ENCODE peak calls at places on chromosome 7, in six cellular contexts. One of them, this sample, is unnamed.

GRCh38 chr7:71626206-71626605 is 494.3 kb downstream of the GALNT17 start:
- DNase-seq in pancreas: no peak
- DNase-seq in AG09309: no peak
- DNase-seq in skeletal muscle cell: no peak
- DNase-seq in SK-N-MC: no peak
- DNase-seq in ascending aorta: no peak
- DNase-seq in this sample: peak; percentile 66

GRCh38 chr7:124720195-124720594 is 45.4 kb downstream of the GPR37 start:
- DNase-seq in pancreas: no peak
- DNase-seq in AG09309: no peak
- DNase-seq in skeletal muscle cell: no peak
- DNase-seq in SK-N-MC: no peak
- DNase-seq in ascending aorta: no peak
- DNase-seq in this sample: no peak

GRCh38 chr7:142542938-142543337 is 206.3 kb upstream of the PRSS1 start:
- DNase-seq in pancreas: no peak
- DNase-seq in AG09309: no peak
- DNase-seq in skeletal muscle cell: peak; percentile 27
- DNase-seq in SK-N-MC: no peak
- DNase-seq in ascending aorta: no peak
- DNase-seq in this sample: no peak

GRCh38 chr7:55073051-55073511 is 54.3 kb downstream of the EGFR start:
- DNase-seq in pancreas: no peak
- DNase-seq in AG09309: no peak
- DNase-seq in skeletal muscle cell: no peak
- DNase-seq in SK-N-MC: no peak
- DNase-seq in ascending aorta: no peak
- DNase-seq in this sample: no peak

GRCh38 chr7:103343758-103344452 is 662 bp downstream of the DNAJC2 start:
- DNase-seq in pancreas: peak; percentile 16
- DNase-seq in AG09309: no peak
- DNase-seq in skeletal muscle cell: no peak
- DNase-seq in SK-N-MC: no peak
- DNase-seq in ascending aorta: no peak
- DNase-seq in this sample: no peak

GRCh38 chr7:93171606-93172226 is 23.5 kb upstream of the SAMD9L start:
- DNase-seq in pancreas: no peak
- DNase-seq in AG09309: no peak
- DNase-seq in skeletal muscle cell: no peak
- DNase-seq in SK-N-MC: no peak
- DNase-seq in ascending aorta: no peak
- DNase-seq in this sample: no peak

GRCh38 chr7:126657599-126658358 is 595.0 kb downstream of the GRM8 start:
- DNase-seq in pancreas: no peak
- DNase-seq in AG09309: no peak
- DNase-seq in skeletal muscle cell: no peak
- DNase-seq in SK-N-MC: no peak
- DNase-seq in ascending aorta: no peak
- DNase-seq in this sample: no peak

GRCh38 chr7:23468721-23469149 is 1.6 kb downstream of the IGF2BP3 start:
- DNase-seq in pancreas: no peak
- DNase-seq in AG09309: no peak
- DNase-seq in skeletal muscle cell: no peak
- DNase-seq in SK-N-MC: no peak
- DNase-seq in ascending aorta: no peak
- DNase-seq in this sample: no peak

GRCh38 chr7:151088856-151089699 is 2.8 kb downstream of the AGAP3 start:
- DNase-seq in pancreas: peak; percentile 72
- DNase-seq in AG09309: no peak
- DNase-seq in skeletal muscle cell: no peak
- DNase-seq in SK-N-MC: no peak
- DNase-seq in ascending aorta: peak; percentile 84
- DNase-seq in this sample: peak; percentile 83

GRCh38 chr7:291302-292092 is 1.5 kb downstream of the FOXL3 start:
- DNase-seq in pancreas: no peak
- DNase-seq in AG09309: no peak
- DNase-seq in skeletal muscle cell: no peak
- DNase-seq in SK-N-MC: no peak
- DNase-seq in ascending aorta: peak; percentile 49
- DNase-seq in this sample: no peak

GRCh38 chr7:1197997-1198632 is 34.6 kb upstream of the UNCX start:
- DNase-seq in pancreas: no peak
- DNase-seq in AG09309: peak; percentile 73
- DNase-seq in skeletal muscle cell: peak; percentile 69
- DNase-seq in SK-N-MC: peak; percentile 18
- DNase-seq in ascending aorta: no peak
- DNase-seq in this sample: no peak

GRCh38 chr7:157881062-157881771 is 544.4 kb downstream of the DNAJB6 start:
- DNase-seq in pancreas: no peak
- DNase-seq in AG09309: no peak
- DNase-seq in skeletal muscle cell: no peak
- DNase-seq in SK-N-MC: no peak
- DNase-seq in ascending aorta: no peak
- DNase-seq in this sample: no peak

GRCh38 chr7:2034291-2035201 is 198.2 kb downstream of the MAD1L1 start:
- DNase-seq in pancreas: no peak
- DNase-seq in AG09309: no peak
- DNase-seq in skeletal muscle cell: no peak
- DNase-seq in SK-N-MC: no peak
- DNase-seq in ascending aorta: peak; percentile 24
- DNase-seq in this sample: no peak

GRCh38 chr7:31437466-31437865 is 76.4 kb upstream of the ITPRID1 start:
- DNase-seq in pancreas: no peak
- DNase-seq in AG09309: no peak
- DNase-seq in skeletal muscle cell: no peak
- DNase-seq in SK-N-MC: no peak
- DNase-seq in ascending aorta: no peak
- DNase-seq in this sample: no peak

GRCh38 chr7:23337374-23337773 is 38.2 kb downstream of the MALSU1 start:
- DNase-seq in pancreas: no peak
- DNase-seq in AG09309: no peak
- DNase-seq in skeletal muscle cell: no peak
- DNase-seq in SK-N-MC: no peak
- DNase-seq in ascending aorta: no peak
- DNase-seq in this sample: no peak

GRCh38 chr7:72152171-72153131 is 259.7 kb downstream of the CALN1 start:
- DNase-seq in pancreas: peak; percentile 29
- DNase-seq in AG09309: no peak
- DNase-seq in skeletal muscle cell: no peak
- DNase-seq in SK-N-MC: no peak
- DNase-seq in ascending aorta: no peak
- DNase-seq in this sample: no peak

GRCh38 chr7:130927564-130927963 is 193.6 kb upstream of the KLF14 start:
- DNase-seq in pancreas: no peak
- DNase-seq in AG09309: no peak
- DNase-seq in skeletal muscle cell: no peak
- DNase-seq in SK-N-MC: no peak
- DNase-seq in ascending aorta: no peak
- DNase-seq in this sample: no peak

GRCh38 chr7:118220583-118220982 is 3.9 kb upstream of the ANKRD7 start:
- DNase-seq in pancreas: no peak
- DNase-seq in AG09309: no peak
- DNase-seq in skeletal muscle cell: no peak
- DNase-seq in SK-N-MC: no peak
- DNase-seq in ascending aorta: no peak
- DNase-seq in this sample: no peak

GRCh38 chr7:34849966-34850365 is 187.3 kb downstream of the DPY19L1 start:
- DNase-seq in pancreas: no peak
- DNase-seq in AG09309: no peak
- DNase-seq in skeletal muscle cell: no peak
- DNase-seq in SK-N-MC: no peak
- DNase-seq in ascending aorta: no peak
- DNase-seq in this sample: no peak

GRCh38 chr7:41156268-41156667 is 546.6 kb downstream of the INHBA start:
- DNase-seq in pancreas: no peak
- DNase-seq in AG09309: no peak
- DNase-seq in skeletal muscle cell: no peak
- DNase-seq in SK-N-MC: no peak
- DNase-seq in ascending aorta: no peak
- DNase-seq in this sample: no peak

GRCh38 chr7:110962374-110962773 is 128.6 kb upstream of the LRRN3 start:
- DNase-seq in pancreas: no peak
- DNase-seq in AG09309: no peak
- DNase-seq in skeletal muscle cell: no peak
- DNase-seq in SK-N-MC: no peak
- DNase-seq in ascending aorta: no peak
- DNase-seq in this sample: no peak

GRCh38 chr7:30286749-30287148 is 2.4 kb downstream of the ZNRF2 start:
- DNase-seq in pancreas: no peak
- DNase-seq in AG09309: no peak
- DNase-seq in skeletal muscle cell: no peak
- DNase-seq in SK-N-MC: no peak
- DNase-seq in ascending aorta: no peak
- DNase-seq in this sample: no peak

GRCh38 chr7:112648781-112649180 is 141.4 kb downstream of the TMEM168 start:
- DNase-seq in pancreas: no peak
- DNase-seq in AG09309: no peak
- DNase-seq in skeletal muscle cell: no peak
- DNase-seq in SK-N-MC: no peak
- DNase-seq in ascending aorta: no peak
- DNase-seq in this sample: no peak

GRCh38 chr7:142859829-142860228 is 5.0 kb downstream of the EPHB6 start:
- DNase-seq in pancreas: no peak
- DNase-seq in AG09309: no peak
- DNase-seq in skeletal muscle cell: peak; percentile 55
- DNase-seq in SK-N-MC: no peak
- DNase-seq in ascending aorta: no peak
- DNase-seq in this sample: no peak

GRCh38 chr7:3042861-3043489 is 692 bp downstream of the CARD11 start:
- DNase-seq in pancreas: no peak
- DNase-seq in AG09309: no peak
- DNase-seq in skeletal muscle cell: no peak
- DNase-seq in SK-N-MC: no peak
- DNase-seq in ascending aorta: no peak
- DNase-seq in this sample: no peak

GRCh38 chr7:2474224-2474623 is 2.0 kb downstream of the GRIFIN start:
- DNase-seq in pancreas: no peak
- DNase-seq in AG09309: no peak
- DNase-seq in skeletal muscle cell: no peak
- DNase-seq in SK-N-MC: no peak
- DNase-seq in ascending aorta: no peak
- DNase-seq in this sample: no peak

GRCh38 chr7:87510430-87510875 is 35.0 kb upstream of the ABCB4 start:
- DNase-seq in pancreas: no peak
- DNase-seq in AG09309: no peak
- DNase-seq in skeletal muscle cell: no peak
- DNase-seq in SK-N-MC: no peak
- DNase-seq in ascending aorta: no peak
- DNase-seq in this sample: no peak

GRCh38 chr7:149729586-149729982 is 43.8 kb downstream of the ZNF467 start:
- DNase-seq in pancreas: no peak
- DNase-seq in AG09309: no peak
- DNase-seq in skeletal muscle cell: no peak
- DNase-seq in SK-N-MC: no peak
- DNase-seq in ascending aorta: no peak
- DNase-seq in this sample: no peak
- H3K4me3 ChIP-seq in pancreas: no peak overlapping the region
- H3K4me3 ChIP-seq in AG09309: no peak overlapping the region
- H3K4me3 ChIP-seq in skeletal muscle cell: no peak overlapping the region
- H3K4me3 ChIP-seq in SK-N-MC: no peak overlapping the region
- H3K4me3 ChIP-seq in ascending aorta: no peak overlapping the region
- H3K4me3 ChIP-seq in this sample: no peak overlapping the region

GRCh38 chr7:138666385-138666784 is 34.8 kb downstream of the SVOPL start:
- DNase-seq in pancreas: no peak
- DNase-seq in AG09309: no peak
- DNase-seq in skeletal muscle cell: no peak
- DNase-seq in SK-N-MC: no peak
- DNase-seq in ascending aorta: no peak
- DNase-seq in this sample: peak; percentile 58

GRCh38 chr7:138667535-138667934 is 33.6 kb downstream of the SVOPL start:
- DNase-seq in pancreas: no peak
- DNase-seq in AG09309: no peak
- DNase-seq in skeletal muscle cell: no peak
- DNase-seq in SK-N-MC: no peak
- DNase-seq in ascending aorta: no peak
- DNase-seq in this sample: no peak

GRCh38 chr7:138663741-138664710 is 37.1 kb downstream of the SVOPL start:
- DNase-seq in pancreas: no peak
- DNase-seq in AG09309: no peak
- DNase-seq in skeletal muscle cell: peak; percentile 0
- DNase-seq in SK-N-MC: no peak
- DNase-seq in ascending aorta: no peak
- DNase-seq in this sample: no peak

GRCh38 chr7:138665669-138666140 is 35.5 kb downstream of the SVOPL start:
- DNase-seq in pancreas: no peak
- DNase-seq in AG09309: no peak
- DNase-seq in skeletal muscle cell: no peak
- DNase-seq in SK-N-MC: no peak
- DNase-seq in ascending aorta: no peak
- DNase-seq in this sample: no peak

GRCh38 chr7:138665249-138665648 is 35.9 kb downstream of the SVOPL start:
- DNase-seq in pancreas: no peak
- DNase-seq in AG09309: no peak
- DNase-seq in skeletal muscle cell: no peak
- DNase-seq in SK-N-MC: no peak
- DNase-seq in ascending aorta: no peak
- DNase-seq in this sample: no peak
- H3K4me3 ChIP-seq in pancreas: no peak overlapping the region
- H3K4me3 ChIP-seq in AG09309: no peak overlapping the region
- H3K4me3 ChIP-seq in skeletal muscle cell: no peak overlapping the region
- H3K4me3 ChIP-seq in SK-N-MC: no peak overlapping the region
- H3K4me3 ChIP-seq in ascending aorta: no peak overlapping the region
- H3K4me3 ChIP-seq in this sample: no peak overlapping the region

DNA sequence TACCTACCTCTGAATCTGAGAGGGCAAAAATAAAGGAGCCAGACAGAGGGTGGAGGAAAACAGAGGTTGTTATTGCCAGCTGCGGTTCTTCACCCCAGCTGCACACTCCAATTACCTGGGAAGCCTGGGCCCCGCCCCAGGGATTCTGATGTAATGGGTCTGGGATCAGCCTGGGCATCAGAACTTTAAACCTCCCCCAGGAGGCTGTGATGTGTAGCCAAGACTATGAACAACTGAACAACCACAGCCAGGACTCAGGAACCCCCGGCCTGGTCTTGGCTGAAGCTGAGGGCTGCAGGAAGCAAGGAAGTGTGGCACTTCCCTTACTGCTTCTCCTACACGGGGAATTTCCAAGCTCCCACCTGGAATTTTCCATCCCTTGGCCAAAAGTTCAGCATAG is 89.3 kb downstream of the HIP1 start:
- DNase-seq in pancreas: no peak
- DNase-seq in AG09309: no peak
- DNase-seq in skeletal muscle cell: no peak
- DNase-seq in SK-N-MC: no peak
- DNase-seq in ascending aorta: no peak
- DNase-seq in this sample: no peak
- H3K4me3 ChIP-seq in pancreas: no peak overlapping the region
- H3K4me3 ChIP-seq in AG09309: no peak overlapping the region
- H3K4me3 ChIP-seq in skeletal muscle cell: no peak overlapping the region
- H3K4me3 ChIP-seq in SK-N-MC: no peak overlapping the region
- H3K4me3 ChIP-seq in ascending aorta: no peak overlapping the region
- H3K4me3 ChIP-seq in this sample: no peak overlapping the region

DNA sequence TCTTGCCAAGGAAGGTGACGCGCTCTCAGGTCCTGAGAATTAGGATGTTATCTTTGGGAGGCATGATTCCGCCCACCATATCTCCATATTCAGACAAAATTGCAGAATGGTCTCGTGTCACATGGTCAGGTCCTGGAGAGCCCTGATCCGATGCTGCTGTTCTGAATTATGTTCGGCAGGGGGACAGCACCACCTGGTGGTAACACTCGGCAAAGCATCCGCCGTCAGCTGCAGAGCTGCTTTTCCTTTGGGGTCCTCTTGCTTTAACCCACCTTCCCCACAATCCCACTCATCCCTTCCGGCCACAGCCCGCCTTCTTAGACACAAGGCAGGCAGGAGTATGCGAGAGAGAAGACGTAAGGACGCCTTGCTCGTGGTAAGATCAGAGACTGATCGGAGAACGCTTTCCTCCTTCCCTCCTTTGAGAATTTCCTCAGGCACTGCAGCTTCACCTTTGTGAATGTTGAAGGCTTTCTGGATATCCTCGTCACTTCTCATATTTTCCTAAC is 327.8 kb upstream of the C7orf33 start:
- DNase-seq in pancreas: peak; percentile 65
- DNase-seq in AG09309: no peak
- DNase-seq in skeletal muscle cell: no peak
- DNase-seq in SK-N-MC: no peak
- DNase-seq in ascending aorta: peak; percentile 75
- DNase-seq in this sample: no peak
- H3K4me3 ChIP-seq in pancreas: peak overlapping the region; percentile 1
- H3K4me3 ChIP-seq in AG09309: peak overlapping the region; percentile 33
- H3K4me3 ChIP-seq in skeletal muscle cell: no peak overlapping the region
- H3K4me3 ChIP-seq in SK-N-MC: peak overlapping the region; percentile 73
- H3K4me3 ChIP-seq in ascending aorta: no peak overlapping the region
- H3K4me3 ChIP-seq in this sample: no peak overlapping the region